ENCODE peak calls at places on chromosome 7, in ten cellular contexts. C, F, U, B, Y, L, G, V, J and I are unnamed samples.

GRCh38 chr7:100169147-100169850 is 882 bp upstream of the GAL3ST4 start:
- DNase-seq in C (no peak), F (no peak), U (no peak), B (no peak), Y (no peak), L (no peak), G (no peak), V (no peak), J (no peak), I (no peak)

GRCh38 chr7:16811555-16811954 is 6.8 kb upstream of the AGR2 start:
- DNase-seq in C (peak), F (peak), U (peak), B (no peak), Y (no peak), L (no peak), G (peak), V (no peak), J (peak), I (no peak)

GRCh38 chr7:1236132-1236655 is 3.5 kb downstream of the UNCX start:
- DNase-seq in C (no peak), F (no peak), U (no peak), B (no peak), Y (no peak), L (no peak), G (no peak), V (no peak), J (no peak), I (no peak)

GRCh38 chr7:39674391-39674790 is 51.0 kb downstream of the RALA start:
- DNase-seq in C (no peak), F (peak), U (no peak), B (no peak), Y (no peak), L (no peak), G (no peak), V (no peak), J (peak), I (peak)

GRCh38 chr7:73721237-73721848 is 1.9 kb upstream of the STX1A start:
- DNase-seq in C (no peak), F (peak), U (no peak), B (no peak), Y (no peak), L (no peak), G (peak), V (peak), J (no peak), I (peak)

GRCh38 chr7:99098317-99098823 is 45.5 kb downstream of the SMURF1 start:
- DNase-seq in C (no peak), F (no peak), U (no peak), B (no peak), Y (no peak), L (no peak), G (no peak), V (no peak), J (no peak), I (no peak)

GRCh38 chr7:19117870-19118608 is 603 bp upstream of the TWIST1 start:
- DNase-seq in C (peak), F (peak), U (peak), B (no peak), Y (no peak), L (no peak), G (no peak), V (no peak), J (no peak), I (no peak)

GRCh38 chr7:142024547-142024946 is 28.9 kb downstream of the MGAM start:
- DNase-seq in C (peak), F (no peak), U (peak), B (no peak), Y (no peak), L (no peak), G (no peak), V (no peak), J (peak), I (no peak)

GRCh38 chr7:158473238-158473637 is 114.4 kb downstream of the PTPRN2 start:
- DNase-seq in C (no peak), F (peak), U (no peak), B (no peak), Y (no peak), L (no peak), G (no peak), V (no peak), J (no peak), I (no peak)

GRCh38 chr7:142711722-142712616 is 37.3 kb upstream of the PRSS1 start:
- DNase-seq in C (peak), F (peak), U (peak), B (no peak), Y (no peak), L (no peak), G (peak), V (no peak), J (peak), I (peak)

GRCh38 chr7:98613601-98614425 is 3.3 kb upstream of the NPTX2 start:
- DNase-seq in C (peak), F (peak), U (peak), B (peak), Y (no peak), L (no peak), G (peak), V (peak), J (peak), I (no peak)

GRCh38 chr7:16338065-16338464 is 83.3 kb downstream of the CRPPA start:
- DNase-seq in C (no peak), F (no peak), U (no peak), B (no peak), Y (no peak), L (no peak), G (no peak), V (no peak), J (no peak), I (no peak)

GRCh38 chr7:44222074-44222473 is 21.3 kb downstream of the YKT6 start:
- DNase-seq in C (no peak), F (no peak), U (no peak), B (no peak), Y (no peak), L (no peak), G (no peak), V (no peak), J (no peak), I (no peak)

GRCh38 chr7:36154255-36155212 is 1.5 kb downstream of the EEPD1 start:
- DNase-seq in C (no peak), F (no peak), U (no peak), B (no peak), Y (no peak), L (no peak), G (no peak), V (no peak), J (no peak), I (no peak)

GRCh38 chr7:64729089-64729848 is 63.3 kb downstream of the ZNF107 start:
- DNase-seq in C (no peak), F (no peak), U (no peak), B (no peak), Y (no peak), L (no peak), G (no peak), V (no peak), J (no peak), I (no peak)

GRCh38 chr7:23347682-23348180 is 48.6 kb downstream of the MALSU1 start:
- DNase-seq in C (peak), F (peak), U (peak), B (no peak), Y (no peak), L (no peak), G (no peak), V (peak), J (peak), I (no peak)

GRCh38 chr7:52537051-52537450 is 498.4 kb upstream of the POM121L12 start:
- DNase-seq in C (no peak), F (no peak), U (no peak), B (no peak), Y (no peak), L (no peak), G (no peak), V (no peak), J (no peak), I (no peak)

GRCh38 chr7:82204694-82205093 is 238.9 kb downstream of the CACNA2D1 start:
- DNase-seq in C (peak), F (peak), U (peak), B (no peak), Y (no peak), L (no peak), G (no peak), V (no peak), J (peak), I (peak)

GRCh38 chr7:141320287-141320686 is 230.9 kb upstream of the AGK start:
- DNase-seq in C (peak), F (no peak), U (no peak), B (no peak), Y (no peak), L (no peak), G (no peak), V (no peak), J (no peak), I (no peak)